ENCODE peak calls at places on chromosomes 4 and X, in ten cellular contexts. J is smooth muscle cell of the brain vasculature; M is CD8-positive, alpha-beta memory T cell; G is GM20000; C is activated CD4-positive, alpha-beta T cell treated with anti-CD3 and anti-CD28 coated beads, Interleukin-2, amount 10 ng/mL, durations not matched to agents 7 days and 5 days; R is naive thymus-derived CD8-positive, alpha-beta T cell; U is activated CD8-positive, alpha-beta memory T cell treated with anti-CD3 and anti-CD28 coated beads, Interleukin-2, amount 50 U/mL, for 48 hours; X is activated naive CD4-positive, alpha-beta T cell; Z is sciatic nerve; V is kidney. P is an unnamed sample.

GRCh38 chr4:7828011-7828720 is 111.5 kb downstream of the AFAP1 start:
- DNase-seq in J (peak), M (peak), G (peak), C (peak), R (peak), U (peak), X (no peak), Z (peak), V (no peak), P (peak)

GRCh38 chr4:61924131-61924530 is 724.0 kb downstream of the ADGRL3 start:
- DNase-seq in J (no peak), M (no peak), G (no peak), C (no peak), R (no peak), U (no peak), X (no peak), Z (no peak), V (no peak), P (no peak)

GRCh38 chr4:20043992-20044391 is 207.7 kb upstream of the SLIT2 start:
- DNase-seq in J (no peak), M (no peak), G (no peak), C (no peak), R (no peak), U (no peak), X (no peak), Z (no peak), V (no peak), P (no peak)

GRCh38 chr4:6908397-6909112 is 1.1 kb upstream of the TBC1D14 start:
- DNase-seq in J (no peak), M (no peak), G (no peak), C (no peak), R (no peak), U (peak), X (no peak), Z (no peak), V (no peak), P (no peak)

GRCh38 chr4:137707626-137708025 is 175.3 kb upstream of the PCDH18 start:
- DNase-seq in J (no peak), M (no peak), G (no peak), C (no peak), R (no peak), U (no peak), X (no peak), Z (no peak), V (no peak), P (no peak)

GRCh38 chrX:38620623-38621022 is 59.3 kb downstream of the TSPAN7 start:
- DNase-seq in J (no peak), M (no peak), G (no peak), C (no peak), R (no peak), U (no peak), X (no peak), Z (no peak), V (no peak), P (no peak)

GRCh38 chr4:24070117-24070516 is 180.3 kb upstream of the PPARGC1A start:
- DNase-seq in J (no peak), M (no peak), G (no peak), C (no peak), R (no peak), U (no peak), X (no peak), Z (no peak), V (no peak), P (no peak)

GRCh38 chrX:84046403-84046984 is 141.5 kb downstream of the RPS6KA6 start:
- DNase-seq in J (no peak), M (no peak), G (peak), C (peak), R (no peak), U (no peak), X (no peak), Z (no peak), V (no peak), P (no peak)

GRCh38 chr4:182745268-182745667 is 171.9 kb downstream of the DCTD start:
- DNase-seq in J (no peak), M (no peak), G (no peak), C (no peak), R (no peak), U (no peak), X (no peak), Z (no peak), V (no peak), P (no peak)

GRCh38 chrX:23403849-23404248 is 69.2 kb downstream of the PTCHD1 start:
- DNase-seq in J (no peak), M (no peak), G (no peak), C (no peak), R (no peak), U (no peak), X (no peak), Z (no peak), V (no peak), P (no peak)

GRCh38 chr4:55080174-55080865 is 45.1 kb downstream of the KDR start:
- DNase-seq in J (no peak), M (no peak), G (no peak), C (no peak), R (no peak), U (no peak), X (no peak), Z (no peak), V (no peak), P (no peak)

GRCh38 chr4:151743128-151743854 is 17.5 kb downstream of the GATB start:
- DNase-seq in J (no peak), M (no peak), G (peak), C (no peak), R (no peak), U (no peak), X (no peak), Z (no peak), V (no peak), P (no peak)

GRCh38 chrX:85004255-85004654 is 578 bp downstream of the APOOL start:
- DNase-seq in J (no peak), M (no peak), G (no peak), C (no peak), R (no peak), U (no peak), X (no peak), Z (no peak), V (no peak), P (no peak)

GRCh38 chrX:37926700-37927099 is 79.3 kb upstream of the DYNLT3 start:
- DNase-seq in J (no peak), M (no peak), G (peak), C (no peak), R (no peak), U (no peak), X (no peak), Z (no peak), V (no peak), P (no peak)

GRCh38 chrX:74372272-74372671 is 49.0 kb upstream of the SLC16A2 start:
- DNase-seq in J (no peak), M (no peak), G (no peak), C (no peak), R (no peak), U (no peak), X (no peak), Z (no peak), V (no peak), P (no peak)

GRCh38 chr4:95165926-95166524 is 382.7 kb downstream of the UNC5C start:
- DNase-seq in J (peak), M (no peak), G (peak), C (peak), R (peak), U (no peak), X (no peak), Z (no peak), V (no peak), P (no peak)

GRCh38 chr4:156638925-156639605 is 332.5 kb downstream of the PDGFC start:
- DNase-seq in J (no peak), M (no peak), G (no peak), C (no peak), R (no peak), U (no peak), X (no peak), Z (no peak), V (no peak), P (no peak)

GRCh38 chr4:94452476-94453300 is 946 bp downstream of the PDLIM5 start:
- DNase-seq in J (no peak), M (peak), G (peak), C (peak), R (no peak), U (peak), X (peak), Z (peak), V (peak), P (no peak)

GRCh38 chr4:78806943-78807458 is 30.9 kb downstream of the BMP2K start:
- DNase-seq in J (no peak), M (no peak), G (no peak), C (no peak), R (no peak), U (no peak), X (no peak), Z (no peak), V (no peak), P (no peak)

GRCh38 chr4:81343046-81343445 is 128.0 kb upstream of the PRKG2 start:
- DNase-seq in J (no peak), M (no peak), G (no peak), C (no peak), R (no peak), U (no peak), X (no peak), Z (no peak), V (no peak), P (no peak)